ENCODE peak calls at places on chromosomes 4 and X, in four cellular contexts. G is transverse colon, A is neural progenitor cell, V is A673. Q is an unnamed sample.
A peak's percentile ranks its signal among the peaks of the same experiment; 100 is the strongest.

GRCh38 chrX:22121161-22121560 is 89.0 kb downstream of the PHEX start:
- DNase-seq in G (no peak), A (no peak), V (no peak), Q (no peak)

GRCh38 chrX:140343226-140343873 is 161.5 kb downstream of the SOX3 start:
- DNase-seq in G (no peak), A (no peak), V (no peak), Q (no peak)

GRCh38 chrX:107206697-107207065 is 270 bp downstream of the DNAAF6 start:
- DNase-seq in G (no peak), A (no peak), V (no peak), Q (no peak)

GRCh38 chr4:147173797-147174196 is 228.1 kb upstream of the TTC29 start:
- DNase-seq in G (no peak), A (peak; percentile 26), V (no peak), Q (no peak)

GRCh38 chrX:1248381-1249061 is 20.1 kb upstream of the CSF2RA start:
- DNase-seq in G (no peak), A (peak; percentile 97), V (peak; percentile 66), Q (peak; percentile 48)

GRCh38 chr4:101334963-101335572 is 12.3 kb downstream of the PPP3CA start:
- DNase-seq in G (no peak), A (no peak), V (no peak), Q (no peak)

GRCh38 chrX:41118156-41118555 is 32.9 kb downstream of the USP9X start:
- DNase-seq in G (no peak), A (no peak), V (no peak), Q (no peak)

GRCh38 chr4:70721747-70722146 is at the start of gene RUFY3:
- DNase-seq in G (no peak), A (peak; percentile 48), V (peak; percentile 38), Q (peak; percentile 46)

GRCh38 chrX:72027024-72027913 is 104.4 kb downstream of the RTL5 start:
- DNase-seq in G (no peak), A (no peak), V (no peak), Q (no peak)
- H3K4me3 ChIP-seq in G (no peak overlapping the region), A (no peak overlapping the region), V (no peak overlapping the region), Q (no peak overlapping the region)

DNA sequence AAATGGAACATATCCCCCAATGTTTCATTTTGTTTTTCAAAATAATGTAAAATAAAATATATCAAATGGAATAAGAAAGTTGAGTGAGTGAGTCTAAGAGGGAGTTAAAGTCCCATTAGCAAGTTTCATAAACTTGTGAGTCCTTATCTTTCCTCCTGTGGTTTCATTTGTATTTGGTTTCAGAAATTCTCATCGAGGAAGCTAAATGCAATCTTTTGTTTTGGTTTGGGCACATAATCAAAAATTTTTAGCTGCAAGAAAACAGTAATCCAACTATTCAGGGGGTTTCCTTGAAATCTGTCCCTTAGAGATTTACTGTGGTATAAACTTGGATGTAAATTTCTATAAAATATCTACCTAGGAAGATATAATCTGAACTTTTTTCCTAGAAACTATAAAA is 124.2 kb downstream of the CAMK2D start:
- DNase-seq in G (no peak), A (no peak), V (no peak), Q (no peak)
- H3K27ac ChIP-seq in G (peak overlapping the region; percentile 87), A (no peak overlapping the region), V (no peak overlapping the region), Q (no peak overlapping the region)

GRCh38 chrX:119753639-119754257 is 4.6 kb upstream of the SOWAHD start:
- DNase-seq in G (peak; percentile 32), A (peak; percentile 48), V (peak; percentile 78), Q (peak; percentile 34)
- TF ChIP-seq CTCF in G (peak; percentile 39), A (peak; percentile 56), V (peak; percentile 63), Q (peak; percentile 34)

GRCh38 chr4:167622481-167623240 is 388.4 kb upstream of the SPOCK3 start:
- DNase-seq in G (peak; percentile 19), A (peak; percentile 81), V (peak; percentile 68), Q (peak; percentile 82)
- H3K4me3 ChIP-seq in G (no peak overlapping the region), A (no peak overlapping the region), V (no peak overlapping the region), Q (no peak overlapping the region)